ENCODE peak calls at places on chromosome 22, in four cellular contexts. S, Z, H and Q are unnamed samples.

GRCh38 chr22:41047741-41048140 is 44.7 kb upstream of the EP300 start:
- DNase-seq in H (no peak), S (no peak), Z (no peak), Q (no peak)

GRCh38 chr22:30277547-30278344 is 11.1 kb upstream of the OSM start:
- DNase-seq in Z (peak; percentile 94), H (no peak), S (no peak), Q (peak; percentile 55)

GRCh38 chr22:39489094-39490068 is 12.7 kb upstream of the MIEF1 start:
- DNase-seq in Z (no peak), S (no peak), H (no peak), Q (no peak)

GRCh38 chr22:45918455-45919370 is 58.2 kb downstream of the WNT7B start:
- DNase-seq in H (no peak), S (no peak), Z (no peak), Q (no peak)

GRCh38 chr22:23035557-23036277 is 34.6 kb upstream of the GNAZ start:
- DNase-seq in H (no peak), S (no peak), Z (no peak), Q (no peak)

GRCh38 chr22:31230871-31231621 is 18.9 kb downstream of the LIMK2 start:
- DNase-seq in Z (peak; percentile 79), S (no peak), H (no peak), Q (peak; percentile 65)

GRCh38 chr22:27561301-27561820 is 240.2 kb downstream of the MN1 start:
- DNase-seq in S (no peak), Z (peak; percentile 40), H (no peak), Q (no peak)

GRCh38 chr22:16783930-16784354 is 41.3 kb downstream of the XKR3 start:
- DNase-seq in Z (no peak), H (peak; percentile 8), S (no peak), Q (no peak)

GRCh38 chr22:40499187-40499753 is 128.9 kb downstream of the SGSM3 start:
- DNase-seq in Z (peak; percentile 99), H (peak; percentile 79), S (no peak), Q (peak; percentile 97)

GRCh38 chr22:30270841-30271240 is 4.2 kb upstream of the OSM start:
- DNase-seq in S (no peak), H (no peak), Z (peak; percentile 70), Q (no peak)

GRCh38 chr22:46829140-46829891 is 66.9 kb downstream of the TBC1D22A start:
- DNase-seq in H (no peak), S (no peak), Z (peak; percentile 97), Q (peak; percentile 95)

GRCh38 chr22:33194529-33194928 is 136.3 kb upstream of the SYN3 start:
- DNase-seq in Z (no peak), H (no peak), S (no peak), Q (no peak)

GRCh38 chr22:47205081-47205491 is 442.6 kb downstream of the TBC1D22A start:
- DNase-seq in Z (no peak), S (no peak), H (no peak), Q (no peak)

GRCh38 chr22:22431271-22432220 is 77.0 kb downstream of the ZNF280B start:
- DNase-seq in Z (peak; percentile 55), H (peak; percentile 34), S (no peak), Q (peak; percentile 49)

GRCh38 chr22:22556995-22557925 is 1.8 kb downstream of the PRAME start:
- DNase-seq in H (no peak), Z (no peak), S (no peak), Q (no peak)

GRCh38 chr22:42996646-42997365 is 18.1 kb downstream of the PACSIN2 start:
- DNase-seq in S (no peak), Z (peak; percentile 84), H (no peak), Q (peak; percentile 73)

GRCh38 chr22:50173221-50173982 is 2.9 kb downstream of the PANX2 start:
- DNase-seq in S (no peak), H (no peak), Z (no peak), Q (no peak)

GRCh38 chr22:47597041-47597440 is 834.6 kb downstream of the TBC1D22A start:
- DNase-seq in H (no peak), S (peak; percentile 33), Z (no peak), Q (no peak)

GRCh38 chr22:46984751-46985506 is 222.5 kb downstream of the TBC1D22A start:
- DNase-seq in S (no peak), Z (peak; percentile 68), H (peak; percentile 41), Q (peak; percentile 66)

GRCh38 chr22:38455063-38455529 is at the start of gene KCNJ4:
- DNase-seq in Z (no peak), H (no peak), S (no peak), Q (no peak)

GRCh38 chr22:21726650-21727049 is 8.9 kb downstream of the YPEL1 start:
- DNase-seq in Z (no peak), S (no peak), H (peak; percentile 28), Q (no peak)

GRCh38 chr22:49331878-49332277 is 495.8 kb downstream of the BRD1 start:
- DNase-seq in Z (no peak), H (no peak), S (peak; percentile 34), Q (no peak)

GRCh38 chr22:47593911-47594311 is 831.5 kb downstream of the TBC1D22A start:
- DNase-seq in H (no peak), Z (no peak), S (peak; percentile 67), Q (no peak)

GRCh38 chr22:30150212-30150611 is 69.9 kb downstream of the HORMAD2 start:
- DNase-seq in Z (no peak), H (no peak), S (no peak), Q (no peak)

GRCh38 chr22:47465809-47466208 is 703.4 kb downstream of the TBC1D22A start:
- DNase-seq in Z (no peak), H (no peak), S (no peak), Q (no peak)

GRCh38 chr22:49476176-49476575 is 351.5 kb downstream of the BRD1 start:
- DNase-seq in H (no peak), Z (no peak), S (no peak), Q (no peak)

GRCh38 chr22:49013707-49014106 is 814.0 kb downstream of the BRD1 start:
- DNase-seq in S (no peak), Z (no peak), H (no peak), Q (no peak)

GRCh38 chr22:49632199-49633009 is 195.3 kb downstream of the BRD1 start:
- DNase-seq in H (peak; percentile 7), Z (peak; percentile 2), S (no peak), Q (peak; percentile 41)

GRCh38 chr22:22984967-22985366 is 85.4 kb upstream of the GNAZ start:
- DNase-seq in Z (no peak), H (no peak), S (no peak), Q (no peak)

GRCh38 chr22:33922268-33922667 is 2.0 kb upstream of the LARGE1 start:
- DNase-seq in H (no peak), S (no peak), Z (peak; percentile 34), Q (no peak)

GRCh38 chr22:47918276-47918928 is 1156.0 kb downstream of the TBC1D22A start:
- DNase-seq in H (no peak), Z (no peak), S (no peak), Q (no peak)

GRCh38 chr22:45584121-45584570 is 81.5 kb downstream of the FBLN1 start:
- DNase-seq in S (peak; percentile 9), H (no peak), Z (peak; percentile 56), Q (peak; percentile 93)

GRCh38 chr22:49036513-49036912 is 791.2 kb downstream of the BRD1 start:
- DNase-seq in Z (no peak), H (no peak), S (peak; percentile 11), Q (no peak)

GRCh38 chr22:27554841-27555456 is 246.6 kb downstream of the MN1 start:
- DNase-seq in S (no peak), Z (no peak), H (no peak), Q (no peak)

GRCh38 chr22:45511847-45512261 is 9.2 kb downstream of the FBLN1 start:
- DNase-seq in Z (peak; percentile 96), H (no peak), S (no peak), Q (peak; percentile 91)

GRCh38 chr22:30892286-30892685 is 76.3 kb downstream of the MORC2 start:
- DNase-seq in Z (no peak), H (no peak), S (no peak), Q (no peak)

GRCh38 chr22:30680998-30681770 is 13.5 kb upstream of the OSBP2 start:
- DNase-seq in H (no peak), S (no peak), Z (peak; percentile 17), Q (no peak)

GRCh38 chr22:24421428-24421931 is 5.9 kb upstream of the ADORA2A start:
- DNase-seq in H (peak; percentile 12), S (no peak), Z (no peak), Q (no peak)
- TF ChIP-seq CTCF in H (peak; percentile 51), S (peak; percentile 62), Z (peak; percentile 12), Q (no peak)

GRCh38 chr22:36405671-36406070 is 17.9 kb upstream of the MYH9 start:
- DNase-seq in Z (no peak), H (no peak), S (no peak), Q (peak; percentile 59)
- TF ChIP-seq CTCF in Z (no peak), H (no peak), S (no peak), Q (no peak)

GRCh38 chr22:24101966-24102365 is 79.3 kb upstream of the SUSD2 start:
- DNase-seq in Z (no peak), H (no peak), S (peak; percentile 29), Q (no peak)
- TF ChIP-seq CTCF in Z (no peak), H (no peak), S (peak; percentile 38), Q (no peak)

DNA sequence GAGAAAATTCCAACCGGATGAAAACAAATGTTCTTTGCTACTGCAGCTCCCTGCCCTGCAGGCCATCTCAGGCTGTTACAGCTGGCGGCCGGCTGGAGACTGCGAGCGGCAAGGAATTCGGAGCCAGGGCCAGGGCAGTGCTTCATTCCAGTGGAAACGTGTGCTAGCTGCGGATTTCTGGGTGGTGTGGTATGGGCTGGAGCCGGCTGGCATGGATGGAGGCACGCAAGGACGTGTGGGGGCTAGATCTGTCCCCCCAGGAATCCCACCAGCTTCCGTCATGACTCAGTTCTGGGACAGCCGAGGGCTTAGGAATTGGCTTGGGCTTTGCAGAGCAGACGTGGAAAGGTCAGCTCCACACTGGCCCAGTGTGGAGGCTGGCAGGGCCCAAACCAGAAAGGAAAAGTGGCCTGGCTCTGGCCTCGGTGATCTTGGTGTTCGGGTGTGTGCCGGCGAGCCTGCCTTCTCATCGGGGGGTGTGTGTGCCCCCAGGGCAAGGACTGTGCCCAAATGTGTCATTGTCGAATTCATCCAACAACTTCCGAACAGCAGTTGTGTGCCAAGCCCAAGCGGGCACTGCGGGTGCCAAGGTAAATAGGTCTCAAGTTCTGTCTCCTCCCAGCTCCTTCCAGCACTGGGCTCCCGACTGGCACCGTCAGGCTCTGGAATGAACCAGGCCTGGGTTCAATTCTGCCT is 48.1 kb upstream of the SHISAL1 start:
- DNase-seq in H (no peak), Z (peak; percentile 93), S (peak; percentile 95), Q (peak; percentile 99)
- TF ChIP-seq CTCF in H (no peak), Z (peak; percentile 75), S (peak; percentile 67), Q (peak; percentile 55)

GRCh38 chr22:29030016-29030617 is 31.5 kb downstream of the C22orf31 start:
- DNase-seq in S (no peak), H (peak; percentile 50), Z (peak; percentile 25), Q (peak; percentile 41)

GRCh38 chr22:29029202-29030000 is 32.2 kb downstream of the C22orf31 start:
- DNase-seq in Z (no peak), H (no peak), S (no peak), Q (no peak)

GRCh38 chr22:29028468-29028867 is 33.2 kb downstream of the C22orf31 start:
- DNase-seq in H (no peak), S (no peak), Z (no peak), Q (no peak)

GRCh38 chr22:29023172-29023796 is 38.3 kb downstream of the C22orf31 start:
- DNase-seq in H (no peak), Z (no peak), S (no peak), Q (no peak)

DNA sequence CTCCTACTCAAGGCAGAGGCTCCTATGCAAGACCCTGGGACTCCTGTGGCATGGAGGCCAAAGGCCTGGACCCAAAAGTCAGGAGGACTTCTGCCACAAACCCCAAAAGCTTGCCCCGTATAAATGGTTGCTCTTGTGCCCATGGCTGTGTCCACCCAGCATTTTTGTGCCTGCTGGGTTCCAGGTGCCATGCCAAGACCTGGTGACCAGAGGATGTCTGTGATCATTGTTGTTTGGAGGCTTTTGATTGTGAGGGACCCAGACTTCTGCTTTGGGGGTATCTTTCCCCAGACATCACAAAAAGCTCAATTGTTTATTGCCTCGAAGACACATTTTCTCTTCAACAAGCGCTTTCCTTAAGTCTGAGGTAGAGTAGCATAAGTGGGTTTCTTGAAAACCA is 35.1 kb downstream of the C22orf31 start:
- DNase-seq in Z (no peak), S (no peak), H (no peak), Q (no peak)
- TF ChIP-seq CTCF in Z (no peak), S (no peak), H (no peak), Q (no peak)